ENCODE peak calls at places on chromosomes 7 and 10, in nine cellular contexts. Q, P, R, F, K, M, X, W and A are unnamed samples.

GRCh38 chr10:113463777-113464176 is 89.1 kb upstream of the HABP2 start:
- DNase-seq in Q (no peak), P (no peak), R (no peak), F (no peak), K (no peak), M (no peak), X (no peak), W (no peak), A (no peak)

GRCh38 chr7:114977277-114977676 is 55.4 kb downstream of the MDFIC start:
- DNase-seq in Q (no peak), P (peak), R (no peak), F (no peak), K (peak), M (no peak), X (no peak), W (no peak), A (no peak)

GRCh38 chr10:101285093-101285463 is 55.8 kb upstream of the LBX1 start:
- DNase-seq in Q (no peak), P (no peak), R (no peak), F (no peak), K (peak), M (no peak), X (no peak), W (no peak), A (no peak)

GRCh38 chr7:64685741-64686140 is 19.8 kb downstream of the ZNF107 start:
- DNase-seq in Q (no peak), P (no peak), R (no peak), F (no peak), K (no peak), M (no peak), X (no peak), W (no peak), A (no peak)

GRCh38 chr10:28215930-28216329 is 86.9 kb downstream of the MPP7 start:
- DNase-seq in Q (no peak), P (no peak), R (no peak), F (no peak), K (no peak), M (no peak), X (no peak), W (no peak), A (no peak)

GRCh38 chr7:73885975-73886798 is 25.2 kb downstream of the TMEM270 start:
- DNase-seq in Q (peak), P (no peak), R (peak), F (peak), K (peak), M (peak), X (no peak), W (no peak), A (no peak)

GRCh38 chr10:133257489-133258065 is 19.1 kb downstream of the ADAM8 start:
- DNase-seq in Q (peak), P (peak), R (peak), F (peak), K (peak), M (peak), X (no peak), W (no peak), A (no peak)

GRCh38 chr7:35007768-35008167 is 29.5 kb downstream of the DPY19L1 start:
- DNase-seq in Q (no peak), P (no peak), R (no peak), F (no peak), K (no peak), M (no peak), X (no peak), W (no peak), A (no peak)

GRCh38 chr10:126242352-126243260 is 145.7 kb downstream of the ADAM12 start:
- DNase-seq in Q (peak), P (no peak), R (peak), F (peak), K (no peak), M (no peak), X (no peak), W (peak), A (no peak)

GRCh38 chr7:45580053-45580872 is 6.1 kb downstream of the ADCY1 start:
- DNase-seq in Q (peak), P (peak), R (peak), F (no peak), K (peak), M (peak), X (peak), W (no peak), A (no peak)

GRCh38 chr10:8581521-8582225 is 527.2 kb downstream of the GATA3 start:
- DNase-seq in Q (no peak), P (no peak), R (peak), F (no peak), K (no peak), M (no peak), X (no peak), W (no peak), A (no peak)
- TF ChIP-seq CTCF in Q (no peak), P (no peak), R (no peak), F (no peak), K (no peak), M (no peak), X (no peak), W (no peak), A (no peak)

GRCh38 chr7:10104292-10104691 is 869.4 kb upstream of the PHF14 start:
- DNase-seq in Q (no peak), P (no peak), R (no peak), F (no peak), K (no peak), M (no peak), X (no peak), W (no peak), A (no peak)
- TF ChIP-seq CTCF in Q (no peak), P (no peak), R (no peak), F (no peak), K (peak), M (no peak), X (no peak), W (no peak), A (no peak)

DNA sequence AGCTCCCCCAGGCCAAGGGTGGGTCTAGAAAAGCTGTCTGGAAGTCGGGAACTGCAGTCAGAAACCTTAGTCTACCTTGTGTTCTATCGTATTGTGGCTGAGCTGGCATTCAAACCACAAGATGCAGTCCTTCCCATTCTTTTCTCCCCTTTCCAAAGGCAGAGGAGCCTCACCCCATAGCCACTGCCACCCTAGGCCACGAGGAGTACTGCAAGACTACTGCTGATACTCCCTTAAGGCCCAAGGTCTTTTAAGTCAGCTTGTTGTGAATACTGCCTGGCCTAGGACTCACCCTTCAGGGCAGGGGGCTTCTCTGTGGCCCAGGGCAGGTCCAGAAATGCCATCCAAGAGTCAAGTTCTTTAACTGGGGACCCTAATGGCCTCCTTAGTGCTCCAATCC is 214.5 kb upstream of the CNTNAP2 start:
- DNase-seq in Q (no peak), P (peak), R (no peak), F (no peak), K (peak), M (no peak), X (no peak), W (no peak), A (no peak)
- TF ChIP-seq CTCF in Q (no peak), P (no peak), R (no peak), F (no peak), K (peak), M (no peak), X (no peak), W (no peak), A (no peak)

GRCh38 chr7:36312064-36312914 is 77.4 kb upstream of the ANLN start:
- DNase-seq in Q (no peak), P (peak), R (no peak), F (no peak), K (peak), M (no peak), X (peak), W (no peak), A (no peak)
- TF ChIP-seq CTCF in Q (no peak), P (no peak), R (no peak), F (no peak), K (peak), M (no peak), X (peak), W (no peak), A (no peak)

DNA sequence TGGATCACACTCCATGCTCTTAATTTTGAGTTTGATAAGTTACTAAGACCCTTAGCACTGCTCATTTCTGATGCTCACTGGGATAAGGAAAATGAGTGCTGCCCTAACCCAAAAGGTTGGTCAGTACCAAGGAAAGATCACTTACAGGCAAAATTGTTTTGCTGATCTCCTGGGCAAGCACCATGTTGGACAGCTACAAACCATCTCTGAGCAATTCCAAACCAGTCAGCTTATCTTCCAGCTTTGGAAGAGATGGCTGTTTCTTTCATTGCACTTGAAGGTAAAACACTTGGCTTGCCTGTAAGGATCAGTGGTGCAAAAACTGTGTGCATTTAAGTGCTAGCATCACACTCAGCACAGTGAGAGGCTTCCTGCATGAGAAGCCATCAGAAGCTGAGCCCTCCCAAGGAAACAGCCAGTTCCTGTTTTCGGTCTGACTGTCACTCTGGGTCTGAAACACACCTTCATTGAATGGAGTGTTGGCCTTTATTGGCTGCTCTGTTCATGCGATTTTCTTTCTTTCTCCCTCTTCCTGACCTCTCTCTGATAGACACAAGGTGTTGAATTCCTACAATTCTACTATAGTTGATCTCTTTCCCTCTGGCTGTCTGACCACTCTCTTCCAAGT is 126.4 kb upstream of the GHITM start:
- DNase-seq in Q (no peak), P (no peak), R (no peak), F (no peak), K (no peak), M (no peak), X (peak), W (no peak), A (no peak)
- TF ChIP-seq CTCF in Q (no peak), P (no peak), R (no peak), F (no peak), K (no peak), M (no peak), X (no peak), W (no peak), A (no peak)

GRCh38 chr7:28988818-28989595 is 30.9 kb upstream of the TRIL start:
- DNase-seq in Q (peak), P (no peak), R (no peak), F (peak), K (no peak), M (peak), X (no peak), W (peak), A (no peak)

GRCh38 chr7:28989596-28989980 is 31.5 kb upstream of the TRIL start:
- DNase-seq in Q (no peak), P (no peak), R (no peak), F (peak), K (no peak), M (no peak), X (no peak), W (no peak), A (no peak)

GRCh38 chr7:28988091-28988490 is 30.0 kb upstream of the TRIL start:
- DNase-seq in Q (no peak), P (no peak), R (no peak), F (peak), K (no peak), M (no peak), X (no peak), W (no peak), A (no peak)

GRCh38 chr7:28993371-28993770 is 35.2 kb upstream of the TRIL start:
- DNase-seq in Q (no peak), P (no peak), R (no peak), F (no peak), K (no peak), M (no peak), X (no peak), W (no peak), A (no peak)

DNA sequence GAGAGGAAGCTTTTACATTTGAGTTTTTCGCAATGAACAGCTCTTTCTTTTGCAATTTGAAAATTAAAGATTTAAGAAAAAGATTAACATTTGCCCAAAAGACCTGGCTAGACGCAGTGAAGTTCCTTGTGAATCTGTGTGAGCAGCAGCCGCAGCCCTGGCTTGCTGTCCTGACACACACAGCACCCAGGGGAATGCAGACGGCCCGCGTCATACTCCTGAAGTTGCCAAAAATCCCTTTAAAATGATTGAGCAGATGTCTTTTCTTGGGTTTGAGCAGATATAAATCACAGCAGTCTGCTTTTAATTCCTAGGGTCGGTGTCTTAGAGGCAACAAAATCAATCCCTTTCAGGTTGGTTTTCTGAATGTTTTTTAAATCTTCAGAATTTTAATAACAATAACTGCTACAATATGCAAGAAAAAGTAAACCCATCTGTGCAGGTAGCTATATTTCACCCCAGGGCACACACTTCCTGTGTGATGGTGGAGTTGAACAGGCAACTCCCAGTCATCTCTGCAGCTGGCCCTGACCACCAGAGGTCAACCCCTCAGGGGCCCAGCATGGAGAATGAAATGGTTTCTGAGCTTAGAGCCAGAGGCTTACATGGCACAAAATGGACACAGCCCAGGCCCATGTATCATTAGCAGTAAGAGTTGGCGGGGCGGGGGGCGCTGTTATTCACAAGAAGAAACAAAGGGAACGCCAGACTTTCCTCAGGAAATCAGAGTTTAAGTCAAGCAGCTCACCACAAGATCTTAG is 32.2 kb upstream of the TRIL start:
- DNase-seq in Q (no peak), P (peak), R (peak), F (peak), K (no peak), M (peak), X (no peak), W (no peak), A (no peak)
- TF ChIP-seq CTCF in Q (no peak), P (no peak), R (no peak), F (no peak), K (no peak), M (no peak), X (no peak), W (no peak), A (no peak)

DNA sequence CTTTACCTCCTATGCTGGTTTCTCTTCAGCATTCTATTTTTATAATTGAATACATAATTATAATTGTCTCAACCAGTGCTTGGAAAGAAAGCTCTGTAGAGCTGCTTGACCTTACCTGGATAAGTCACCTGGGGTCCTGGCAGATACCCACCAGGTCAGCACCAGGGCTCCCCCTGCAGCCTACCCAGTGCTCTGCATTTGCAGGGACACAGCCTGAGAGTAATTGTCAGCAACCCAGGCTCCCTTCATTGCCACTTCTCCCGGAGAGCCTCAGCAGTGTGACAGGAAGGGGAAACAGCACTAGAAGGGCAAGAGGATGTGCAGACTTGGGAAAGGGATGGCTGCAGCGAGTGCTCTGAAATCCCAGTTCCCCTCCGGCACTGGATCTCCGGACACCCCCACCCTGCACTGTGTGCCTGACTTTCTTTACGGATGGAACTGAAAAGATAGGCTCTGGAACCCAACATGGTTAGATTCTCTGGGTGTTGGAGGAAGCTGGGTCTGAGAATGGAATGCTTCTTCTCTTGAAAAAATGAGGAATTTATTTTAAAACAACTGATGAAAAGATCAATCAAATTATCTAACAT is 11.4 kb upstream of the PAX4 start:
- DNase-seq in Q (no peak), P (peak), R (no peak), F (no peak), K (peak), M (no peak), X (peak), W (no peak), A (no peak)
- TF ChIP-seq CTCF in Q (no peak), P (peak), R (peak), F (peak), K (peak), M (no peak), X (peak), W (peak), A (peak)

DNA sequence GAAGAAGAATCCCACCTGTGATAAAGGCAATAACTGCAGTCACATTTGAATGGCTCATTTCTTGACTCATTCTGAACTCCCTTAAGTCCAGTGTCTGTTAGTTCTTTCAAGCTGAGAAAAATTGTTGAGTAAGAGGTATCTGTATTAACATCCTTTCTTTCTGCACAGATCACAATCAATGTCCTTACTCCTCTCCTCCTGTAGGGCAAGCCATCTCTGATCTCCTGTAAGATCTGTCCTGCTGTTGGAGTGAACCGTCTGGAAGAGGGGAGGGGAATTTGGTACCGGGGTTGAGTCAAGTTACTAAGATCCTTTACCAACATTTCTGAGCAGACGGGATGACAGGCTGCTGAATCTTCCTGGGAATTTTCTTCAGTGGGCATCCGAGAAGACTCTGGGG is 19.6 kb upstream of the RGS10 start:
- DNase-seq in Q (no peak), P (no peak), R (no peak), F (no peak), K (no peak), M (no peak), X (no peak), W (no peak), A (no peak)
- TF ChIP-seq CTCF in Q (no peak), P (no peak), R (no peak), F (no peak), K (no peak), M (no peak), X (no peak), W (no peak), A (no peak)

GRCh38 chr7:94509879-94510581 is 421 bp downstream of the CASD1 start:
- DNase-seq in Q (peak), P (peak), R (peak), F (peak), K (peak), M (peak), X (peak), W (no peak), A (peak)
- TF ChIP-seq CTCF in Q (no peak), P (no peak), R (no peak), F (peak), K (peak), M (peak), X (no peak), W (peak), A (peak)

GRCh38 chr7:29236071-29236580 is 41.6 kb downstream of the CHN2 start:
- DNase-seq in Q (no peak), P (no peak), R (no peak), F (no peak), K (no peak), M (no peak), X (no peak), W (no peak), A (no peak)

GRCh38 chr7:29231671-29232267 is 37.2 kb downstream of the CHN2 start:
- DNase-seq in Q (no peak), P (no peak), R (no peak), F (no peak), K (no peak), M (no peak), X (no peak), W (no peak), A (no peak)

GRCh38 chr7:29237483-29237882 is 42.9 kb downstream of the CHN2 start:
- DNase-seq in Q (no peak), P (no peak), R (no peak), F (no peak), K (no peak), M (no peak), X (no peak), W (no peak), A (no peak)

GRCh38 chr7:29236649-29237048 is 42.1 kb downstream of the CHN2 start:
- DNase-seq in Q (no peak), P (no peak), R (no peak), F (no peak), K (no peak), M (no peak), X (no peak), W (no peak), A (no peak)

GRCh38 chr7:29234438-29234837 is 39.9 kb downstream of the CHN2 start:
- DNase-seq in Q (no peak), P (no peak), R (no peak), F (no peak), K (no peak), M (no peak), X (no peak), W (no peak), A (no peak)
- TF ChIP-seq CTCF in Q (no peak), P (no peak), R (no peak), F (no peak), K (no peak), M (no peak), X (no peak), W (no peak), A (no peak)